ENCODE peak calls at places on chromosomes 1 and 21, in eight cellular contexts. One of them, this sample, is unnamed.

GRCh38 chr1:79760521-79760920 is 754.0 kb upstream of the ADGRL4 start:
- DNase-seq in colonic mucosa: no peak
- DNase-seq in pancreas: no peak
- DNase-seq in left ventricle myocardium inferior: no peak
- DNase-seq in stomach: no peak
- DNase-seq in mammary epithelial cell: no peak
- DNase-seq in hepatocyte: no peak
- DNase-seq in HCT116: no peak
- DNase-seq in this sample: no peak

GRCh38 chr1:45994423-45994822 is 138.0 kb downstream of the PIK3R3 start:
- DNase-seq in colonic mucosa: no peak
- DNase-seq in pancreas: no peak
- DNase-seq in left ventricle myocardium inferior: no peak
- DNase-seq in stomach: no peak
- DNase-seq in mammary epithelial cell: no peak
- DNase-seq in hepatocyte: no peak
- DNase-seq in HCT116: no peak
- DNase-seq in this sample: no peak

GRCh38 chr21:46100020-46100419 is 2.1 kb downstream of the COL6A2 start:
- DNase-seq in colonic mucosa: no peak
- DNase-seq in pancreas: no peak
- DNase-seq in left ventricle myocardium inferior: no peak
- DNase-seq in stomach: peak; percentile 15
- DNase-seq in mammary epithelial cell: no peak
- DNase-seq in hepatocyte: no peak
- DNase-seq in HCT116: no peak
- DNase-seq in this sample: no peak

GRCh38 chr1:85344256-85344694 is 67.8 kb upstream of the BCL10 start:
- DNase-seq in colonic mucosa: no peak
- DNase-seq in pancreas: peak; percentile 53
- DNase-seq in left ventricle myocardium inferior: no peak
- DNase-seq in stomach: peak; percentile 36
- DNase-seq in mammary epithelial cell: peak; percentile 33
- DNase-seq in hepatocyte: peak; percentile 49
- DNase-seq in HCT116: no peak
- DNase-seq in this sample: peak; percentile 61

GRCh38 chr1:2314803-2315710 is 76.3 kb downstream of the MORN1 start:
- DNase-seq in colonic mucosa: peak; percentile 48
- DNase-seq in pancreas: no peak
- DNase-seq in left ventricle myocardium inferior: peak; percentile 75
- DNase-seq in stomach: peak; percentile 37
- DNase-seq in mammary epithelial cell: no peak
- DNase-seq in hepatocyte: peak; percentile 84
- DNase-seq in HCT116: no peak
- DNase-seq in this sample: no peak

GRCh38 chr1:70436617-70437236 is 25.7 kb downstream of the CTH start:
- DNase-seq in colonic mucosa: no peak
- DNase-seq in pancreas: no peak
- DNase-seq in left ventricle myocardium inferior: no peak
- DNase-seq in stomach: no peak
- DNase-seq in mammary epithelial cell: no peak
- DNase-seq in hepatocyte: no peak
- DNase-seq in HCT116: no peak
- DNase-seq in this sample: no peak

GRCh38 chr1:41629571-41629970 is 145.1 kb upstream of the EDN2 start:
- DNase-seq in colonic mucosa: no peak
- DNase-seq in pancreas: no peak
- DNase-seq in left ventricle myocardium inferior: no peak
- DNase-seq in stomach: no peak
- DNase-seq in mammary epithelial cell: peak; percentile 71
- DNase-seq in hepatocyte: no peak
- DNase-seq in HCT116: no peak
- DNase-seq in this sample: no peak

GRCh38 chr1:44038876-44039657 is 7.8 kb upstream of the SLC6A9 start:
- DNase-seq in colonic mucosa: no peak
- DNase-seq in pancreas: no peak
- DNase-seq in left ventricle myocardium inferior: no peak
- DNase-seq in stomach: no peak
- DNase-seq in mammary epithelial cell: peak; percentile 68
- DNase-seq in hepatocyte: no peak
- DNase-seq in HCT116: no peak
- DNase-seq in this sample: no peak

GRCh38 chr1:211738096-211738708 is 62.8 kb upstream of the NEK2 start:
- DNase-seq in colonic mucosa: no peak
- DNase-seq in pancreas: no peak
- DNase-seq in left ventricle myocardium inferior: no peak
- DNase-seq in stomach: no peak
- DNase-seq in mammary epithelial cell: no peak
- DNase-seq in hepatocyte: no peak
- DNase-seq in HCT116: no peak
- DNase-seq in this sample: no peak

GRCh38 chr1:216621536-216621935 is 101.7 kb downstream of the ESRRG start:
- DNase-seq in colonic mucosa: no peak
- DNase-seq in pancreas: no peak
- DNase-seq in left ventricle myocardium inferior: no peak
- DNase-seq in stomach: no peak
- DNase-seq in mammary epithelial cell: no peak
- DNase-seq in hepatocyte: no peak
- DNase-seq in HCT116: no peak
- DNase-seq in this sample: no peak

GRCh38 chr1:226201029-226201593 is 14.6 kb upstream of the ACBD3 start:
- DNase-seq in colonic mucosa: no peak
- DNase-seq in pancreas: no peak
- DNase-seq in left ventricle myocardium inferior: no peak
- DNase-seq in stomach: no peak
- DNase-seq in mammary epithelial cell: no peak
- DNase-seq in hepatocyte: no peak
- DNase-seq in HCT116: peak; percentile 13
- DNase-seq in this sample: no peak

GRCh38 chr1:153798468-153798780 is 23.2 kb downstream of the SLC27A3 start:
- DNase-seq in colonic mucosa: no peak
- DNase-seq in pancreas: no peak
- DNase-seq in left ventricle myocardium inferior: no peak
- DNase-seq in stomach: peak; percentile 20
- DNase-seq in mammary epithelial cell: no peak
- DNase-seq in hepatocyte: no peak
- DNase-seq in HCT116: no peak
- DNase-seq in this sample: no peak

GRCh38 chr21:33968998-33969353 is 53.4 kb upstream of the ATP5PO start:
- DNase-seq in colonic mucosa: no peak
- DNase-seq in pancreas: no peak
- DNase-seq in left ventricle myocardium inferior: no peak
- DNase-seq in stomach: no peak
- DNase-seq in mammary epithelial cell: no peak
- DNase-seq in hepatocyte: no peak
- DNase-seq in HCT116: no peak
- DNase-seq in this sample: no peak

GRCh38 chr1:54167422-54168139 is 14.8 kb upstream of the CDCP2 start:
- DNase-seq in colonic mucosa: no peak
- DNase-seq in pancreas: no peak
- DNase-seq in left ventricle myocardium inferior: no peak
- DNase-seq in stomach: no peak
- DNase-seq in mammary epithelial cell: peak; percentile 92
- DNase-seq in hepatocyte: no peak
- DNase-seq in HCT116: no peak
- DNase-seq in this sample: peak; percentile 90

GRCh38 chr1:32393136-32393535 is 1.1 kb downstream of the BSDC1 start:
- DNase-seq in colonic mucosa: no peak
- DNase-seq in pancreas: no peak
- DNase-seq in left ventricle myocardium inferior: no peak
- DNase-seq in stomach: no peak
- DNase-seq in mammary epithelial cell: peak; percentile 26
- DNase-seq in hepatocyte: no peak
- DNase-seq in HCT116: no peak
- DNase-seq in this sample: no peak

GRCh38 chr1:32390904-32391480 is 3.2 kb downstream of the BSDC1 start:
- DNase-seq in colonic mucosa: no peak
- DNase-seq in pancreas: no peak
- DNase-seq in left ventricle myocardium inferior: no peak
- DNase-seq in stomach: no peak
- DNase-seq in mammary epithelial cell: no peak
- DNase-seq in hepatocyte: no peak
- DNase-seq in HCT116: no peak
- DNase-seq in this sample: no peak

GRCh38 chr1:32393832-32394140 is 455 bp downstream of the BSDC1 start:
- DNase-seq in colonic mucosa: peak; percentile 72
- DNase-seq in pancreas: no peak
- DNase-seq in left ventricle myocardium inferior: no peak
- DNase-seq in stomach: peak; percentile 59
- DNase-seq in mammary epithelial cell: no peak
- DNase-seq in hepatocyte: peak; percentile 76
- DNase-seq in HCT116: no peak
- DNase-seq in this sample: no peak

GRCh38 chr1:32394141-32394889 is at the start of gene BSDC1:
- DNase-seq in colonic mucosa: peak; percentile 99
- DNase-seq in pancreas: peak; percentile 99
- DNase-seq in left ventricle myocardium inferior: peak; percentile 98
- DNase-seq in stomach: peak; percentile 98
- DNase-seq in mammary epithelial cell: peak; percentile 99
- DNase-seq in hepatocyte: peak; percentile 99
- DNase-seq in HCT116: peak; percentile 99
- DNase-seq in this sample: peak; percentile 97

DNA sequence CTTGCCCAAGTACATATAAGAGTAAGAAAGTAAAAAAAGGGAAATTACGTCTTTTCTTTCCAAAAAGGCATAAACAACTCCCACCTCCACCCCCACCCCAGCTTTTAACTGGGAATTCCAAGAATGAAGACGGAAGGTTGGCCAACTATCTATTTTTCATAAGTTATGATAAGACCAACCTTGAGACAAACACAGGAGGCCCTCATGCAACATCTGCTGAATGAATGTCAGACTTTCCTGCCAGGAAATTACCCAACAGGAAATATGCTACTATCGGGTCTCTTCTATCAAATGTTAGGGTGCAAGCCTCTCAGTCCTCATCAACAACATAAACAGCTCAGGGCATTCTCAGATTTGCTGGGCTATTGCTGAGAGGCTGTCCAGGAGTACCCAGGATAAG is 1.9 kb downstream of the BSDC1 start:
- DNase-seq in colonic mucosa: no peak
- DNase-seq in pancreas: no peak
- DNase-seq in left ventricle myocardium inferior: no peak
- DNase-seq in stomach: no peak
- DNase-seq in mammary epithelial cell: no peak
- DNase-seq in hepatocyte: no peak
- DNase-seq in HCT116: no peak
- DNase-seq in this sample: no peak
- H3K27ac ChIP-seq in colonic mucosa: no peak overlapping the region
- H3K27ac ChIP-seq in pancreas: no peak overlapping the region
- H3K27ac ChIP-seq in left ventricle myocardium inferior: no peak overlapping the region
- H3K27ac ChIP-seq in stomach: no peak overlapping the region
- H3K27ac ChIP-seq in mammary epithelial cell: no peak overlapping the region
- H3K27ac ChIP-seq in hepatocyte: no peak overlapping the region
- H3K27ac ChIP-seq in HCT116: no peak overlapping the region
- H3K27ac ChIP-seq in this sample: no peak overlapping the region

GRCh38 chr1:10665226-10665625 is 131.2 kb downstream of the CASZ1 start:
- DNase-seq in colonic mucosa: no peak
- DNase-seq in pancreas: no peak
- DNase-seq in left ventricle myocardium inferior: no peak
- DNase-seq in stomach: no peak
- DNase-seq in mammary epithelial cell: no peak
- DNase-seq in hepatocyte: no peak
- DNase-seq in HCT116: no peak
- DNase-seq in this sample: no peak
- H3K4me1 ChIP-seq in colonic mucosa: no peaks in the 10 kb centered on the region
- H3K4me1 ChIP-seq in pancreas: no peaks in the 10 kb centered on the region
- H3K4me1 ChIP-seq in left ventricle myocardium inferior: peaks cover 78% of the 10 kb centered on the region
- H3K4me1 ChIP-seq in stomach: peaks cover 72% of the 10 kb centered on the region
- H3K4me1 ChIP-seq in mammary epithelial cell: no peaks in the 10 kb centered on the region
- H3K4me1 ChIP-seq in hepatocyte: peaks cover 25% of the 10 kb centered on the region
- H3K4me1 ChIP-seq in HCT116: no peaks in the 10 kb centered on the region
- H3K4me1 ChIP-seq in this sample: no peaks in the 10 kb centered on the region

GRCh38 chr1:16279186-16279585 is 42.2 kb upstream of the CPLANE2 start:
- DNase-seq in colonic mucosa: no peak
- DNase-seq in pancreas: no peak
- DNase-seq in left ventricle myocardium inferior: no peak
- DNase-seq in stomach: no peak
- DNase-seq in mammary epithelial cell: no peak
- DNase-seq in hepatocyte: no peak
- DNase-seq in HCT116: no peak
- DNase-seq in this sample: no peak

GRCh38 chr1:16286122-16286521 is 49.1 kb upstream of the CPLANE2 start:
- DNase-seq in colonic mucosa: no peak
- DNase-seq in pancreas: no peak
- DNase-seq in left ventricle myocardium inferior: no peak
- DNase-seq in stomach: no peak
- DNase-seq in mammary epithelial cell: no peak
- DNase-seq in hepatocyte: no peak
- DNase-seq in HCT116: no peak
- DNase-seq in this sample: no peak

GRCh38 chr1:16276302-16277020 is 39.5 kb upstream of the CPLANE2 start:
- DNase-seq in colonic mucosa: no peak
- DNase-seq in pancreas: no peak
- DNase-seq in left ventricle myocardium inferior: no peak
- DNase-seq in stomach: no peak
- DNase-seq in mammary epithelial cell: no peak
- DNase-seq in hepatocyte: no peak
- DNase-seq in HCT116: no peak
- DNase-seq in this sample: no peak

GRCh38 chr1:16281765-16282164 is 44.8 kb upstream of the CPLANE2 start:
- DNase-seq in colonic mucosa: no peak
- DNase-seq in pancreas: no peak
- DNase-seq in left ventricle myocardium inferior: no peak
- DNase-seq in stomach: no peak
- DNase-seq in mammary epithelial cell: no peak
- DNase-seq in hepatocyte: no peak
- DNase-seq in HCT116: no peak
- DNase-seq in this sample: no peak
- TF ChIP-seq CTCF in colonic mucosa: no peak
- TF ChIP-seq CTCF in pancreas: no peak
- TF ChIP-seq CTCF in left ventricle myocardium inferior: no peak
- TF ChIP-seq CTCF in stomach: no peak
- TF ChIP-seq CTCF in mammary epithelial cell: no peak
- TF ChIP-seq CTCF in hepatocyte: no peak
- TF ChIP-seq CTCF in HCT116: no peak
- TF ChIP-seq CTCF in this sample: no peak

GRCh38 chr1:10104844-10105243 is 72.1 kb downstream of the UBE4B start:
- DNase-seq in colonic mucosa: no peak
- DNase-seq in pancreas: no peak
- DNase-seq in left ventricle myocardium inferior: no peak
- DNase-seq in stomach: no peak
- DNase-seq in mammary epithelial cell: no peak
- DNase-seq in hepatocyte: no peak
- DNase-seq in HCT116: no peak
- DNase-seq in this sample: no peak
- H3K27ac ChIP-seq in colonic mucosa: peak overlapping the region; percentile 57
- H3K27ac ChIP-seq in pancreas: no peak overlapping the region
- H3K27ac ChIP-seq in left ventricle myocardium inferior: peak overlapping the region; percentile 85
- H3K27ac ChIP-seq in stomach: no peak overlapping the region
- H3K27ac ChIP-seq in mammary epithelial cell: no peak overlapping the region
- H3K27ac ChIP-seq in hepatocyte: no peak overlapping the region
- H3K27ac ChIP-seq in HCT116: no peak overlapping the region
- H3K27ac ChIP-seq in this sample: no peak overlapping the region

This sample was measured in foreskin keratinocyte.